ENCODE peak calls at places on chromosome 7, in eight cellular contexts. One of them, this sample, is unnamed.

GRCh38 chr7:47374538-47374937 is 207.4 kb downstream of the TNS3 start:
- DNase-seq in neuronal stem cell: no peak
- DNase-seq in CD8-positive, alpha-beta T cell: no peak
- DNase-seq in A549: no peak
- DNase-seq in AG04450: no peak
- DNase-seq in mesenchymal stem cell: no peak
- DNase-seq in mesendoderm: no peak
- DNase-seq in CD4-positive, CD25-positive, alpha-beta regulatory T cell: no peak
- DNase-seq in this sample: no peak

GRCh38 chr7:138247568-138248328 is 171.5 kb downstream of the AKR1D1 start:
- DNase-seq in neuronal stem cell: no peak
- DNase-seq in CD8-positive, alpha-beta T cell: no peak
- DNase-seq in A549: no peak
- DNase-seq in AG04450: no peak
- DNase-seq in mesenchymal stem cell: no peak
- DNase-seq in mesendoderm: peak
- DNase-seq in CD4-positive, CD25-positive, alpha-beta regulatory T cell: no peak
- DNase-seq in this sample: no peak

GRCh38 chr7:21076054-21076453 is 289.4 kb upstream of the SP8 start:
- DNase-seq in neuronal stem cell: no peak
- DNase-seq in CD8-positive, alpha-beta T cell: no peak
- DNase-seq in A549: no peak
- DNase-seq in AG04450: no peak
- DNase-seq in mesenchymal stem cell: no peak
- DNase-seq in mesendoderm: no peak
- DNase-seq in CD4-positive, CD25-positive, alpha-beta regulatory T cell: no peak
- DNase-seq in this sample: no peak

GRCh38 chr7:121436136-121436535 is 40.0 kb upstream of the FAM3C start:
- DNase-seq in neuronal stem cell: no peak
- DNase-seq in CD8-positive, alpha-beta T cell: no peak
- DNase-seq in A549: no peak
- DNase-seq in AG04450: no peak
- DNase-seq in mesenchymal stem cell: no peak
- DNase-seq in mesendoderm: no peak
- DNase-seq in CD4-positive, CD25-positive, alpha-beta regulatory T cell: no peak
- DNase-seq in this sample: no peak

GRCh38 chr7:116790025-116790424 is 72.4 kb upstream of the CAPZA2 start:
- DNase-seq in neuronal stem cell: no peak
- DNase-seq in CD8-positive, alpha-beta T cell: no peak
- DNase-seq in A549: no peak
- DNase-seq in AG04450: no peak
- DNase-seq in mesenchymal stem cell: no peak
- DNase-seq in mesendoderm: no peak
- DNase-seq in CD4-positive, CD25-positive, alpha-beta regulatory T cell: no peak
- DNase-seq in this sample: no peak

GRCh38 chr7:42014625-42015412 is 222.2 kb downstream of the GLI3 start:
- DNase-seq in neuronal stem cell: peak
- DNase-seq in CD8-positive, alpha-beta T cell: no peak
- DNase-seq in A549: peak
- DNase-seq in AG04450: no peak
- DNase-seq in mesenchymal stem cell: peak
- DNase-seq in mesendoderm: peak
- DNase-seq in CD4-positive, CD25-positive, alpha-beta regulatory T cell: peak
- DNase-seq in this sample: no peak

GRCh38 chr7:105611856-105612775 is 30.8 kb upstream of the EFCAB10 start:
- DNase-seq in neuronal stem cell: no peak
- DNase-seq in CD8-positive, alpha-beta T cell: no peak
- DNase-seq in A549: no peak
- DNase-seq in AG04450: no peak
- DNase-seq in mesenchymal stem cell: peak
- DNase-seq in mesendoderm: no peak
- DNase-seq in CD4-positive, CD25-positive, alpha-beta regulatory T cell: no peak
- DNase-seq in this sample: no peak

GRCh38 chr7:30596043-30596641 is 1.5 kb downstream of the GARS1 start:
- DNase-seq in neuronal stem cell: no peak
- DNase-seq in CD8-positive, alpha-beta T cell: no peak
- DNase-seq in A549: peak
- DNase-seq in AG04450: no peak
- DNase-seq in mesenchymal stem cell: peak
- DNase-seq in mesendoderm: peak
- DNase-seq in CD4-positive, CD25-positive, alpha-beta regulatory T cell: peak
- DNase-seq in this sample: no peak

GRCh38 chr7:105682331-105683070 is 101.2 kb upstream of the EFCAB10 start:
- DNase-seq in neuronal stem cell: no peak
- DNase-seq in CD8-positive, alpha-beta T cell: no peak
- DNase-seq in A549: no peak
- DNase-seq in AG04450: no peak
- DNase-seq in mesenchymal stem cell: no peak
- DNase-seq in mesendoderm: no peak
- DNase-seq in CD4-positive, CD25-positive, alpha-beta regulatory T cell: no peak
- DNase-seq in this sample: no peak

DNA sequence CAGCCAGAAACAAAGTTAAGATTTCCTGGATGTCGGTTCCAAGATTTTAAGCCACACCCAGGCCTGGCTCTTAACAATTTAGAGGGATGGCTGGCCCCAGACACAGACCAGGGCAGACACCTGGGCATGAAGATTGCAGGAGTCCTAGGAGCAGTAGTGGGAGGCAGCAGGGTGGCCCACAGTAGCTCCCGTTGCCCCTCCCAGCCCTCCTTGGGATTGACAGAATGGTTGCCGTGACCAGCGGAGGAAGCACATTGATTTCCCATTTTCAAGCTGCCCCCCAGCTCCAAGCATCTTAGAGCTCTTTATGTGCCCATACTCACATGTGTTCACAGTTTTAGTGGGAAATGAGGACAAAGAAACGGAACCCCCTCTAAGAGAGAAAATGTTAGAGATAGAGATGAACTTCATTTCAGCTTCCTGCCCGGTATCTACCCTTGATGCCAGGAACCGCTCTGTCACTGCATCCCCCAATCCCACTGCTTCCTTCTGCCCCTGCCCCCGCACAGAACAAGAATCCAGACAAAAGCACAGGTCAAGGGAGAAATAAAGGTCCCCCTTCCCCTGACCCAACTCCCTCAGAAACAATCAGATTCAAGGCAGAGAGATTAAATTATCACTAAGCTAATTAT is 101.1 kb downstream of the PLXNA4 start:
- DNase-seq in neuronal stem cell: no peak
- DNase-seq in CD8-positive, alpha-beta T cell: no peak
- DNase-seq in A549: no peak
- DNase-seq in AG04450: no peak
- DNase-seq in mesenchymal stem cell: no peak
- DNase-seq in mesendoderm: no peak
- DNase-seq in CD4-positive, CD25-positive, alpha-beta regulatory T cell: no peak
- DNase-seq in this sample: no peak
- H3K4me3 ChIP-seq in neuronal stem cell: no peak
- H3K4me3 ChIP-seq in CD8-positive, alpha-beta T cell: no peak
- H3K4me3 ChIP-seq in A549: no peak
- H3K4me3 ChIP-seq in AG04450: no peak
- H3K4me3 ChIP-seq in mesenchymal stem cell: no peak
- H3K4me3 ChIP-seq in mesendoderm: no peak
- H3K4me3 ChIP-seq in CD4-positive, CD25-positive, alpha-beta regulatory T cell: no peak
- H3K4me3 ChIP-seq in this sample: no peak

GRCh38 chr7:18755793-18756192 is 260.2 kb downstream of the HDAC9 start:
- DNase-seq in neuronal stem cell: no peak
- DNase-seq in CD8-positive, alpha-beta T cell: no peak
- DNase-seq in A549: no peak
- DNase-seq in AG04450: no peak
- DNase-seq in mesenchymal stem cell: no peak
- DNase-seq in mesendoderm: no peak
- DNase-seq in CD4-positive, CD25-positive, alpha-beta regulatory T cell: no peak
- DNase-seq in this sample: no peak

GRCh38 chr7:18756378-18757050 is 261.0 kb downstream of the HDAC9 start:
- DNase-seq in neuronal stem cell: no peak
- DNase-seq in CD8-positive, alpha-beta T cell: no peak
- DNase-seq in A549: no peak
- DNase-seq in AG04450: no peak
- DNase-seq in mesenchymal stem cell: no peak
- DNase-seq in mesendoderm: no peak
- DNase-seq in CD4-positive, CD25-positive, alpha-beta regulatory T cell: no peak
- DNase-seq in this sample: no peak

GRCh38 chr7:18753972-18754610 is 258.5 kb downstream of the HDAC9 start:
- DNase-seq in neuronal stem cell: no peak
- DNase-seq in CD8-positive, alpha-beta T cell: no peak
- DNase-seq in A549: no peak
- DNase-seq in AG04450: peak
- DNase-seq in mesenchymal stem cell: peak
- DNase-seq in mesendoderm: no peak
- DNase-seq in CD4-positive, CD25-positive, alpha-beta regulatory T cell: no peak
- DNase-seq in this sample: no peak

GRCh38 chr7:18760046-18760445 is 264.5 kb downstream of the HDAC9 start:
- DNase-seq in neuronal stem cell: no peak
- DNase-seq in CD8-positive, alpha-beta T cell: no peak
- DNase-seq in A549: no peak
- DNase-seq in AG04450: no peak
- DNase-seq in mesenchymal stem cell: no peak
- DNase-seq in mesendoderm: no peak
- DNase-seq in CD4-positive, CD25-positive, alpha-beta regulatory T cell: no peak
- DNase-seq in this sample: no peak

DNA sequence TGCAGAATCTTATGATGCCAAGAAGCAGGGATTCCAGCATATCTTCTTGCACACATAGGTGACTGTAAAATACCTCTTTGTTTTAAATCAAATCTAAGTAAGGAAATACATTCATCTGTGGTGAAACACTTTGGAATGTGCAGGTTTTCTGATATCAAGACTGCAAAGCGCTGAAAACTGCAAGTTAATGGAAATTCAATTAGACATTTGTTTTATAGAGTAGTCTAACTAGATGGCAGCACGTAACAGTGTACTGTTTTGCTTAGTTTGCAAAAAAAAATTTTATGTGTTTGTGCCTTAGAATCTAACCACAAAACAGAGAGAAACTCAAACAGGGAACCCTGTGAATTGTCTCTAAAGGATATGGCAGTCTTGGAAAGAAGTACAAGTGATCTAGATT is 259.2 kb downstream of the HDAC9 start:
- DNase-seq in neuronal stem cell: no peak
- DNase-seq in CD8-positive, alpha-beta T cell: no peak
- DNase-seq in A549: no peak
- DNase-seq in AG04450: no peak
- DNase-seq in mesenchymal stem cell: no peak
- DNase-seq in mesendoderm: no peak
- DNase-seq in CD4-positive, CD25-positive, alpha-beta regulatory T cell: no peak
- DNase-seq in this sample: no peak
- H3K4me3 ChIP-seq in neuronal stem cell: no peak
- H3K4me3 ChIP-seq in CD8-positive, alpha-beta T cell: no peak
- H3K4me3 ChIP-seq in A549: no peak
- H3K4me3 ChIP-seq in AG04450: no peak
- H3K4me3 ChIP-seq in mesenchymal stem cell: no peak
- H3K4me3 ChIP-seq in mesendoderm: no peak
- H3K4me3 ChIP-seq in CD4-positive, CD25-positive, alpha-beta regulatory T cell: no peak
- H3K4me3 ChIP-seq in this sample: no peak

GRCh38 chr7:140453273-140453672 is 26.0 kb downstream of the MKRN1 start:
- DNase-seq in neuronal stem cell: no peak
- DNase-seq in CD8-positive, alpha-beta T cell: no peak
- DNase-seq in A549: no peak
- DNase-seq in AG04450: no peak
- DNase-seq in mesenchymal stem cell: no peak
- DNase-seq in mesendoderm: no peak
- DNase-seq in CD4-positive, CD25-positive, alpha-beta regulatory T cell: no peak
- DNase-seq in this sample: no peak

GRCh38 chr7:140458191-140458590 is 21.1 kb downstream of the MKRN1 start:
- DNase-seq in neuronal stem cell: no peak
- DNase-seq in CD8-positive, alpha-beta T cell: no peak
- DNase-seq in A549: no peak
- DNase-seq in AG04450: no peak
- DNase-seq in mesenchymal stem cell: no peak
- DNase-seq in mesendoderm: no peak
- DNase-seq in CD4-positive, CD25-positive, alpha-beta regulatory T cell: no peak
- DNase-seq in this sample: no peak

GRCh38 chr7:140456627-140457051 is 22.7 kb downstream of the MKRN1 start:
- DNase-seq in neuronal stem cell: no peak
- DNase-seq in CD8-positive, alpha-beta T cell: no peak
- DNase-seq in A549: no peak
- DNase-seq in AG04450: no peak
- DNase-seq in mesenchymal stem cell: no peak
- DNase-seq in mesendoderm: no peak
- DNase-seq in CD4-positive, CD25-positive, alpha-beta regulatory T cell: no peak
- DNase-seq in this sample: peak

GRCh38 chr7:140454657-140455015 is 24.7 kb downstream of the MKRN1 start:
- DNase-seq in neuronal stem cell: no peak
- DNase-seq in CD8-positive, alpha-beta T cell: no peak
- DNase-seq in A549: no peak
- DNase-seq in AG04450: no peak
- DNase-seq in mesenchymal stem cell: no peak
- DNase-seq in mesendoderm: no peak
- DNase-seq in CD4-positive, CD25-positive, alpha-beta regulatory T cell: peak
- DNase-seq in this sample: no peak

DNA sequence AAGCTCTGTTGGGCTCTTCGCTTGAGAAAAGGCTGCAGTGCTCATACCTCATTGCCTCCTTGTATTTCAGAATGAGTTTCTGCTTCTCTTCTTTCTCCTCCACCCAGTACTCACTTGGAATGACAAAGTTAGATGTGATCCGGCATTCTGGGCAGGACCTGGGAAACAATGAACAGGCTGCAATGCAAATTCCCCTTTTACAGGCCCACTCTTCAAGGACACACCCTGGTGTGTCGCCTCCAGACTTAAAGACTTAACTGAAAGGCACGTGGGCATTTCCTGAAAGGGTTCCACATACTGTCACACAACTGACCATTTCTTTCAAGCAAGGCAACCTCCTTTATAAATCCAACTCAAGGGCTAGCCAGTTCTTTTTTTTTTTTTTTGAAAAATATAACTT is 23.6 kb downstream of the MKRN1 start:
- DNase-seq in neuronal stem cell: no peak
- DNase-seq in CD8-positive, alpha-beta T cell: no peak
- DNase-seq in A549: no peak
- DNase-seq in AG04450: no peak
- DNase-seq in mesenchymal stem cell: no peak
- DNase-seq in mesendoderm: no peak
- DNase-seq in CD4-positive, CD25-positive, alpha-beta regulatory T cell: no peak
- DNase-seq in this sample: no peak
- H3K4me3 ChIP-seq in neuronal stem cell: no peak
- H3K4me3 ChIP-seq in CD8-positive, alpha-beta T cell: no peak
- H3K4me3 ChIP-seq in A549: no peak
- H3K4me3 ChIP-seq in AG04450: no peak
- H3K4me3 ChIP-seq in mesenchymal stem cell: no peak
- H3K4me3 ChIP-seq in mesendoderm: no peak
- H3K4me3 ChIP-seq in CD4-positive, CD25-positive, alpha-beta regulatory T cell: no peak
- H3K4me3 ChIP-seq in this sample: no peak

DNA sequence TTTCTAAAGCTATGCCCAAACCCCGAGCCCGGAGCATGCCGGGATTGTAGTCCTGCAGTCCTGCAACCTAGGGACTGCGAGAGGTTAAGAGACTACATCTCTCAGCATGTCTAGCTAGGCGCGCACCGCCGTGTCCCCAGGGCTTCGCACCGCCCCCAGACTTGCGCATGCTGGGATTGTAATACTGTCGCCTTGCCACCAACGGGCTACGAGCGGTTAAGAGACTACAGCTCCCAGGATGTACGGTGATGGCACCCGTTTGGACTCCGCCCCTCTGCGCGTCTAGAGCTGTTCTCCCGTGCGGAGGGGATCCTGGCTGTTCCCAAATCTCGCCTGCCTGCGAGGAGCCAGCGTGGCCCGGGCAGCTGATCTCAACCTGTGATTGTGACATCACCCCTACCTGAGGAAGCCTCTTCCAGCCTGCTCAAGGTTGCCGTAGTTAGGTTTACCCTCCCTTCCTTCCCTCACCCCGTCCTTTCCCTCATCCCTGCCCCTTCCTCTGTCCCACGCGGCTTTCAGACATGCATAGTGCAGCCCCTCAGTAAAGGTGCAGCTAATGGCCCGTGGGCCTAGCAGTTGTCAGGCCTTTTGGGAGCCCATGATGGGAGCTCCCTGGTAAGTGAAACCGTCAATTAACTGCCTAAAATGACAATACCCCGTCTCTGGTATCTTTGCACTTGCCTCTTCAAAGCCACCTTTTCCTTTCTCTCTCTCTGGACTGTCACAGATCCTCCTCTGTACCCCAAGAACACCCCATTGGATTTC is 6.3 kb upstream of the ZNF736 start:
- DNase-seq in neuronal stem cell: peak
- DNase-seq in CD8-positive, alpha-beta T cell: peak
- DNase-seq in A549: no peak
- DNase-seq in AG04450: peak
- DNase-seq in mesenchymal stem cell: no peak
- DNase-seq in mesendoderm: peak
- DNase-seq in CD4-positive, CD25-positive, alpha-beta regulatory T cell: peak
- DNase-seq in this sample: peak
- H3K4me3 ChIP-seq in neuronal stem cell: no peak
- H3K4me3 ChIP-seq in CD8-positive, alpha-beta T cell: peak
- H3K4me3 ChIP-seq in A549: no peak
- H3K4me3 ChIP-seq in AG04450: peak
- H3K4me3 ChIP-seq in mesenchymal stem cell: no peak
- H3K4me3 ChIP-seq in mesendoderm: no peak
- H3K4me3 ChIP-seq in CD4-positive, CD25-positive, alpha-beta regulatory T cell: peak
- H3K4me3 ChIP-seq in this sample: peak

This sample was measured in epithelial cell of proximal tubule.